ENCODE peak calls at places on chromosomes 7 and 10, in four cellular contexts. One of them, this sample, is unnamed. For H3K4me1, the result is how much of the 10 kb centered on the place peaks cover.

GRCh38 chr7:36823353-36823752 is 99.1 kb upstream of the AOAH start:
- DNase-seq in sigmoid colon: no peak
- DNase-seq in RWPE2: no peak
- DNase-seq in hepatocyte: no peak
- DNase-seq in this sample: no peak

GRCh38 chr10:99520040-99520803 is 12.5 kb upstream of the NKX2-3 start:
- DNase-seq in sigmoid colon: peak
- DNase-seq in hepatocyte: peak
- DNase-seq in RWPE2: peak
- DNase-seq in this sample: no peak

GRCh38 chr10:90884414-90884813 is 12.6 kb downstream of the RPP30 start:
- DNase-seq in hepatocyte: no peak
- DNase-seq in RWPE2: no peak
- DNase-seq in sigmoid colon: no peak
- DNase-seq in this sample: no peak

GRCh38 chr7:55120501-55121198 is 101.8 kb downstream of the EGFR start:
- DNase-seq in hepatocyte: peak
- DNase-seq in sigmoid colon: no peak
- DNase-seq in RWPE2: no peak
- DNase-seq in this sample: no peak

GRCh38 chr7:28075674-28076358 is 104.8 kb downstream of the JAZF1 start:
- DNase-seq in hepatocyte: no peak
- DNase-seq in sigmoid colon: no peak
- DNase-seq in RWPE2: no peak
- DNase-seq in this sample: no peak

GRCh38 chr7:82413237-82413636 is 30.3 kb downstream of the CACNA2D1 start:
- DNase-seq in sigmoid colon: no peak
- DNase-seq in hepatocyte: no peak
- DNase-seq in RWPE2: no peak
- DNase-seq in this sample: no peak

GRCh38 chr10:86366033-86366901 is at the start of gene GRID1:
- DNase-seq in hepatocyte: peak
- DNase-seq in RWPE2: peak
- DNase-seq in sigmoid colon: peak
- DNase-seq in this sample: peak

GRCh38 chr10:132482090-132482489 is 55.5 kb upstream of the INPP5A start:
- DNase-seq in sigmoid colon: peak
- DNase-seq in RWPE2: peak
- DNase-seq in hepatocyte: peak
- DNase-seq in this sample: peak

GRCh38 chr10:60942604-60943269 is 1.2 kb downstream of the RHOBTB1 start:
- DNase-seq in sigmoid colon: peak
- DNase-seq in hepatocyte: peak
- DNase-seq in RWPE2: no peak
- DNase-seq in this sample: peak

GRCh38 chr7:114212753-114213439 is 201.7 kb upstream of the FOXP2 start:
- DNase-seq in sigmoid colon: no peak
- DNase-seq in RWPE2: no peak
- DNase-seq in hepatocyte: no peak
- DNase-seq in this sample: no peak

GRCh38 chr10:44786451-44786850 is 124.7 kb upstream of the TMEM72 start:
- DNase-seq in hepatocyte: peak
- DNase-seq in sigmoid colon: no peak
- DNase-seq in RWPE2: no peak
- DNase-seq in this sample: no peak

GRCh38 chr7:149286811-149287400 is 24.9 kb downstream of the ZNF783 start:
- DNase-seq in sigmoid colon: no peak
- DNase-seq in hepatocyte: no peak
- DNase-seq in RWPE2: no peak
- DNase-seq in this sample: no peak

GRCh38 chr10:124250506-124250905 is 157.1 kb upstream of the CHST15 start:
- DNase-seq in RWPE2: no peak
- DNase-seq in sigmoid colon: no peak
- DNase-seq in hepatocyte: no peak
- DNase-seq in this sample: peak

GRCh38 chr7:99469381-99470065 is 3.2 kb upstream of the ZNF789 start:
- DNase-seq in sigmoid colon: no peak
- DNase-seq in RWPE2: no peak
- DNase-seq in hepatocyte: no peak
- DNase-seq in this sample: peak

GRCh38 chr10:123945506-123945905 is 53.9 kb upstream of the CPXM2 start:
- DNase-seq in hepatocyte: peak
- DNase-seq in RWPE2: no peak
- DNase-seq in sigmoid colon: no peak
- DNase-seq in this sample: no peak

GRCh38 chr10:129758180-129758579 is 205.9 kb downstream of the EBF3 start:
- DNase-seq in hepatocyte: no peak
- DNase-seq in sigmoid colon: peak
- DNase-seq in RWPE2: no peak
- DNase-seq in this sample: peak

GRCh38 chr10:10727812-10728211 is 289.9 kb upstream of the CELF2 start:
- DNase-seq in hepatocyte: peak
- DNase-seq in sigmoid colon: no peak
- DNase-seq in RWPE2: no peak
- DNase-seq in this sample: no peak

GRCh38 chr7:5345171-5345570 is 62.4 kb downstream of the SLC29A4 start:
- DNase-seq in sigmoid colon: no peak
- DNase-seq in hepatocyte: no peak
- DNase-seq in RWPE2: no peak
- DNase-seq in this sample: no peak

GRCh38 chr7:82288769-82289535 is 154.6 kb downstream of the CACNA2D1 start:
- DNase-seq in sigmoid colon: no peak
- DNase-seq in RWPE2: no peak
- DNase-seq in hepatocyte: no peak
- DNase-seq in this sample: no peak

GRCh38 chr10:2619472-2619871 is 447.9 kb upstream of the PFKP start:
- DNase-seq in hepatocyte: peak
- DNase-seq in sigmoid colon: no peak
- DNase-seq in RWPE2: no peak
- DNase-seq in this sample: no peak

GRCh38 chr7:114901771-114902170 is 20.1 kb upstream of the MDFIC start:
- DNase-seq in hepatocyte: peak
- DNase-seq in RWPE2: no peak
- DNase-seq in sigmoid colon: no peak
- DNase-seq in this sample: no peak

GRCh38 chr7:90212149-90212495 is 582 bp downstream of the STEAP2 start:
- DNase-seq in hepatocyte: no peak
- DNase-seq in sigmoid colon: peak
- DNase-seq in RWPE2: no peak
- DNase-seq in this sample: no peak

GRCh38 chr7:23462846-23463245 is 7.4 kb downstream of the IGF2BP3 start:
- DNase-seq in hepatocyte: peak
- DNase-seq in RWPE2: no peak
- DNase-seq in sigmoid colon: no peak
- DNase-seq in this sample: no peak

GRCh38 chr7:158716802-158717201 is 12.2 kb upstream of the NCAPG2 start:
- DNase-seq in hepatocyte: no peak
- DNase-seq in RWPE2: no peak
- DNase-seq in sigmoid colon: no peak
- DNase-seq in this sample: no peak

GRCh38 chr7:116524609-116525297 is at the start of gene CAV1:
- DNase-seq in hepatocyte: peak
- DNase-seq in RWPE2: peak
- DNase-seq in sigmoid colon: peak
- DNase-seq in this sample: peak

GRCh38 chr7:116777613-116778380 is 84.6 kb upstream of the CAPZA2 start:
- DNase-seq in hepatocyte: no peak
- DNase-seq in RWPE2: no peak
- DNase-seq in sigmoid colon: no peak
- DNase-seq in this sample: no peak

GRCh38 chr10:22338260-22338894 is 6.9 kb upstream of the SPAG6 start:
- DNase-seq in sigmoid colon: no peak
- DNase-seq in hepatocyte: no peak
- DNase-seq in RWPE2: no peak
- DNase-seq in this sample: no peak

GRCh38 chr10:35394934-35395333 is 58.6 kb downstream of the CCNY start:
- DNase-seq in hepatocyte: no peak
- DNase-seq in RWPE2: no peak
- DNase-seq in sigmoid colon: no peak
- DNase-seq in this sample: no peak

GRCh38 chr7:137944168-137944567 is 57.7 kb downstream of the CREB3L2 start:
- DNase-seq in sigmoid colon: no peak
- DNase-seq in hepatocyte: no peak
- DNase-seq in RWPE2: no peak
- DNase-seq in this sample: no peak

GRCh38 chr7:158473238-158473637 is 114.4 kb downstream of the PTPRN2 start:
- DNase-seq in hepatocyte: no peak
- DNase-seq in RWPE2: no peak
- DNase-seq in sigmoid colon: no peak
- DNase-seq in this sample: no peak

GRCh38 chr10:100508691-100509150 is 10.9 kb downstream of the SEC31B start:
- DNase-seq in hepatocyte: peak
- DNase-seq in sigmoid colon: no peak
- DNase-seq in RWPE2: no peak
- DNase-seq in this sample: no peak

GRCh38 chr10:31929260-31929985 is 792 bp upstream of the ARHGAP12 start:
- DNase-seq in hepatocyte: peak
- DNase-seq in RWPE2: no peak
- DNase-seq in sigmoid colon: peak
- DNase-seq in this sample: peak

GRCh38 chr7:114931656-114932011 is 9.7 kb downstream of the MDFIC start:
- DNase-seq in sigmoid colon: no peak
- DNase-seq in RWPE2: no peak
- DNase-seq in hepatocyte: no peak
- DNase-seq in this sample: no peak

GRCh38 chr7:100567045-100567730 is 6.5 kb downstream of the SAP25 start:
- DNase-seq in hepatocyte: no peak
- DNase-seq in sigmoid colon: no peak
- DNase-seq in RWPE2: no peak
- DNase-seq in this sample: no peak

GRCh38 chr10:17006631-17007161 is 122.9 kb downstream of the CUBN start:
- DNase-seq in hepatocyte: no peak
- DNase-seq in sigmoid colon: no peak
- DNase-seq in RWPE2: no peak
- DNase-seq in this sample: peak

GRCh38 chr10:17007836-17008235 is 121.8 kb downstream of the CUBN start:
- DNase-seq in sigmoid colon: no peak
- DNase-seq in hepatocyte: no peak
- DNase-seq in RWPE2: no peak
- DNase-seq in this sample: no peak

GRCh38 chr10:17004801-17005380 is 124.7 kb downstream of the CUBN start:
- DNase-seq in sigmoid colon: no peak
- DNase-seq in RWPE2: no peak
- DNase-seq in hepatocyte: no peak
- DNase-seq in this sample: no peak

GRCh38 chr10:17007381-17007780 is 122.2 kb downstream of the CUBN start:
- DNase-seq in RWPE2: no peak
- DNase-seq in sigmoid colon: no peak
- DNase-seq in hepatocyte: no peak
- DNase-seq in this sample: no peak

DNA sequence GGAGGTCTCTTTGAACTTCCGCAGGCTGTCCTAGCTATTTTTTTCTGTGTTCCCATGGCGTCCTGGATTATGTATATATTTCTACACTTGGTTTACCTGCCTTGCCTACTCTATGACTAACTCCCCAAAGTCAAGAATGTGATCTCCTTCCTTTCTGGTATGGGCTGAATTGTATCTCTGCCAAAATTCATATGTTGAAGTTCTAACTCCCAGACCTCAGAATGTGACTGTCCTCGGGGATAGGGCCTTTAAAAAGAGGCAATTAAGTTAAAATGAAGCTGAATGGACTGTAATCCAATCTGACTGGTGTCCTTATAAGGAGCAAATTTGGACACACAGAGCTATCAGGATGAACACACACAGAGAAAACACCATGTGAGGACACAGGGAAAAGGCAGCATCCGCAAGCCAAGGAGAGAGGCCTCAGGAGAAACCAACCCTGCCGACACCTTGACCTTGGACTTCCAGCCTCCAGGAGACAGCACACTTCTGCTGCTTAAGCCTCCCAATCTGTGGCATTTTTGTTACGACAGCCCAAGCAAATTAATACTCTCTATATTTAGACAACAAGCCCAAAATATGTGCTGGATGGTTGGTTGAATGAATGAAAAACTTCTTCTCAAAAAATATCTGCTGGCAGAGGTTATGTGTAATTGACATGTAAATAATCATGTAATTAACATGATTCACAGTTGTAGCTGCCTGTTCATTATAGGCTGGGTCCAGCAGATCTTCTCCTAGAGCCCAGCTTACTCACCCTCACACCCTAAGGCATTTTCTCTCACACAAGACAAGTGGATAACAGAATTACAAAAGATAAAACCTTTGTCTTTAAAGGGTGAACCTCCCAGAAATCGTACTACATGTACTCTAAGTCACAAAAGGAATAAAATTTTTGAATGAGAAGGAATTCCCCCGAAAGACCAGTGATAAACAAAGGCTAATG is 123.7 kb downstream of the CUBN start:
- DNase-seq in hepatocyte: no peak
- DNase-seq in RWPE2: no peak
- DNase-seq in sigmoid colon: no peak
- DNase-seq in this sample: no peak
- H3K4me1 ChIP-seq in hepatocyte: under half
- H3K4me1 ChIP-seq in RWPE2: under half
- H3K4me1 ChIP-seq in sigmoid colon: under half
- H3K4me1 ChIP-seq in this sample: half or more

GRCh38 chr7:98252655-98253054 is 623 bp upstream of the TECPR1 start:
- DNase-seq in RWPE2: no peak
- DNase-seq in hepatocyte: no peak
- DNase-seq in sigmoid colon: no peak
- DNase-seq in this sample: no peak
- H3K4me1 ChIP-seq in RWPE2: under half
- H3K4me1 ChIP-seq in hepatocyte: under half
- H3K4me1 ChIP-seq in sigmoid colon: under half
- H3K4me1 ChIP-seq in this sample: half or more

GRCh38 chr10:70885485-70885884 is 2.9 kb downstream of the PCBD1 start:
- DNase-seq in RWPE2: no peak
- DNase-seq in hepatocyte: no peak
- DNase-seq in sigmoid colon: no peak
- DNase-seq in this sample: no peak
- H3K4me1 ChIP-seq in RWPE2: under half
- H3K4me1 ChIP-seq in hepatocyte: under half
- H3K4me1 ChIP-seq in sigmoid colon: under half
- H3K4me1 ChIP-seq in this sample: under half

DNA sequence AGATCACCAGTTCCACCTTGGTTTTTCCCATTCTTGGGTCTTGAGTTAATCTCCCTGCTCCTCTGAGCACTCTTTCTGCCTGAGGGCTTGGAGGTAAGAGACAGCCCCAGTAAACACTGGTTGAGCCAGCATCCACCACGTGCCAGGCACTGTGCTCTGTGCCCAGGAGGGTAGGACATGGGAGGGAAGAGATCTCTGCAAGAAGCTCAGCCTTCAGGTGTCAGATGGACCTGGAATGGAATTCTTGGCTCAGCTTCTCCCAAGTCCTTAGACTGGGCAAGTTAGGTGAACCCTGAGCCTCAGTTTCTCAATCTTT is 2.5 kb downstream of the ZYX start:
- DNase-seq in hepatocyte: no peak
- DNase-seq in RWPE2: no peak
- DNase-seq in sigmoid colon: peak
- DNase-seq in this sample: no peak
- H3K4me1 ChIP-seq in hepatocyte: half or more
- H3K4me1 ChIP-seq in RWPE2: under half
- H3K4me1 ChIP-seq in sigmoid colon: half or more
- H3K4me1 ChIP-seq in this sample: half or more